ENCODE peak calls at places on chromosomes 13 and 19, in ten cellular contexts. P, C, B, W, T, S, I, K, D and L are unnamed samples.

GRCh38 chr19:4597278-4597974 is 37.9 kb upstream of the SEMA6B start:
- DNase-seq in B (peak), W (no peak), C (no peak), I (peak), K (no peak), D (no peak), T (no peak), S (no peak), P (no peak), L (no peak)

GRCh38 chr13:44549461-44549860 is 26.7 kb downstream of the TSC22D1 start:
- DNase-seq in T (no peak), S (no peak), B (no peak), P (no peak), C (no peak), K (no peak), D (no peak), W (no peak), I (no peak), L (no peak)

GRCh38 chr13:31350560-31350959 is 150.8 kb downstream of the B3GLCT start:
- DNase-seq in S (no peak), W (no peak), D (no peak), B (no peak), C (no peak), I (no peak), T (no peak), P (no peak), K (no peak), L (no peak)

GRCh38 chr13:67367385-67367784 is 137.2 kb upstream of the PCDH9 start:
- DNase-seq in K (no peak), B (no peak), D (no peak), I (no peak), S (no peak), C (no peak), T (no peak), W (no peak), P (no peak), L (no peak)

GRCh38 chr19:342801-343421 is 1.7 kb downstream of the MIER2 start:
- DNase-seq in S (no peak), P (peak), T (no peak), W (peak), D (no peak), K (no peak), I (no peak), B (no peak), C (no peak), L (no peak)

GRCh38 chr13:85261757-85262346 is 537.4 kb downstream of the SLITRK6 start:
- DNase-seq in D (no peak), B (peak), S (peak), W (no peak), C (no peak), P (no peak), K (no peak), I (no peak), T (no peak), L (no peak)

GRCh38 chr13:86932935-86933334 is 738.2 kb upstream of the SLITRK5 start:
- DNase-seq in S (no peak), W (no peak), B (peak), K (no peak), C (no peak), P (no peak), I (no peak), T (no peak), D (no peak), L (no peak)

GRCh38 chr19:1098177-1099051 is 3.2 kb upstream of the POLR2E start:
- DNase-seq in T (no peak), C (no peak), B (no peak), S (no peak), W (no peak), K (no peak), I (no peak), D (no peak), P (no peak), L (no peak)

GRCh38 chr13:72651196-72651595 is 76.2 kb downstream of the MZT1 start:
- DNase-seq in I (no peak), S (no peak), C (no peak), D (no peak), B (peak), P (no peak), K (peak), W (no peak), T (no peak), L (no peak)

GRCh38 chr19:1811942-1812425 is at the start of gene ATP8B3:
- DNase-seq in I (peak), T (no peak), P (no peak), K (no peak), C (no peak), B (peak), S (no peak), D (peak), W (no peak), L (no peak)

GRCh38 chr13:33138441-33138840 is 122.2 kb downstream of the KL start:
- DNase-seq in I (no peak), W (no peak), K (no peak), B (no peak), D (no peak), P (no peak), S (no peak), T (no peak), C (no peak), L (no peak)

GRCh38 chr13:75635101-75635620 is 969 bp upstream of the LMO7 start:
- DNase-seq in C (no peak), B (no peak), W (no peak), P (peak), I (no peak), D (no peak), T (no peak), S (no peak), K (no peak), L (no peak)

GRCh38 chr19:46935066-46935663 is 74.4 kb downstream of the ARHGAP35 start:
- DNase-seq in S (no peak), D (no peak), I (no peak), B (no peak), W (no peak), P (no peak), C (no peak), T (no peak), K (no peak), L (no peak)

GRCh38 chr19:47523473-47523872 is 8.6 kb upstream of the NAPA start:
- DNase-seq in C (no peak), W (no peak), I (no peak), D (no peak), B (no peak), K (peak), T (no peak), S (no peak), P (no peak), L (no peak)

GRCh38 chr19:56477429-56478338 is 539 bp upstream of the ZNF667 start:
- DNase-seq in K (peak), S (peak), C (peak), B (peak), P (peak), W (peak), T (peak), D (peak), I (peak), L (peak)

GRCh38 chr19:47095707-47096704 is 17.6 kb downstream of the ZC3H4 start:
- DNase-seq in B (peak), K (no peak), T (no peak), D (no peak), P (no peak), W (no peak), C (no peak), I (no peak), S (no peak), L (peak)

GRCh38 chr19:51691122-51692064 is 1.7 kb upstream of the SPACA6 start:
- DNase-seq in S (no peak), P (no peak), D (no peak), C (no peak), W (no peak), T (no peak), I (no peak), K (no peak), B (no peak), L (no peak)

GRCh38 chr19:1130801-1131717 is 27.3 kb downstream of the GPX4 start:
- DNase-seq in T (peak), W (no peak), C (no peak), P (peak), B (no peak), S (no peak), K (no peak), D (peak), I (peak), L (no peak)

GRCh38 chr13:106772202-106772601 is 204.3 kb upstream of the ARGLU1 start:
- DNase-seq in K (no peak), P (no peak), B (no peak), I (no peak), C (no peak), S (no peak), D (no peak), T (no peak), W (no peak), L (no peak)

GRCh38 chr19:52673014-52673413 is 34.9 kb upstream of the ZNF83 start:
- DNase-seq in I (no peak), B (no peak), S (no peak), D (no peak), W (no peak), C (no peak), T (no peak), K (no peak), P (no peak), L (no peak)

GRCh38 chr13:101305981-101306411 is 110.3 kb downstream of the NALCN start:
- DNase-seq in S (no peak), T (no peak), K (no peak), P (no peak), W (no peak), D (no peak), I (no peak), C (no peak), B (no peak), L (no peak)

GRCh38 chr19:29687897-29688728 is 22.9 kb downstream of the PLEKHF1 start:
- DNase-seq in I (no peak), P (no peak), K (no peak), D (no peak), S (no peak), C (no peak), B (no peak), W (no peak), T (no peak), L (no peak)

GRCh38 chr19:42563352-42564210 is 31.1 kb downstream of the CEACAM8 start:
- DNase-seq in S (peak), B (peak), C (no peak), P (peak), I (peak), T (peak), W (peak), K (peak), D (no peak), L (no peak)

GRCh38 chr13:29573190-29573589 is 22.3 kb downstream of the SLC7A1 start:
- DNase-seq in D (no peak), S (no peak), W (no peak), I (no peak), B (no peak), P (no peak), K (no peak), C (no peak), T (no peak), L (peak)